ENCODE peak calls at places on chromosomes 1 and 21, in eight cellular contexts. F, P, U, B, E, Z, Y and J are unnamed samples.

GRCh38 chr1:17040135-17040534 is 13.7 kb downstream of the SDHB start:
- DNase-seq in F (no peak), P (no peak), U (no peak), B (no peak), E (no peak), Z (no peak), Y (no peak), J (no peak)

GRCh38 chr1:3922851-3923250 is 22.8 kb upstream of the C1orf174 start:
- DNase-seq in F (peak; percentile 56), P (no peak), U (no peak), B (no peak), E (no peak), Z (no peak), Y (no peak), J (no peak)

GRCh38 chr21:34649400-34649799 is 19.4 kb upstream of the CLIC6 start:
- DNase-seq in F (no peak), P (no peak), U (peak; percentile 4), B (no peak), E (no peak), Z (no peak), Y (no peak), J (no peak)

GRCh38 chr1:21318057-21318713 is 27.9 kb upstream of the ECE1 start:
- DNase-seq in F (no peak), P (no peak), U (no peak), B (no peak), E (no peak), Z (no peak), Y (no peak), J (no peak)

GRCh38 chr1:241848680-241849344 is 808 bp downstream of the EXO1 start:
- DNase-seq in F (no peak), P (no peak), U (no peak), B (no peak), E (no peak), Z (no peak), Y (no peak), J (no peak)

GRCh38 chr1:208178091-208178529 is 66.1 kb downstream of the PLXNA2 start:
- DNase-seq in F (no peak), P (peak; percentile 73), U (no peak), B (no peak), E (no peak), Z (no peak), Y (no peak), J (no peak)

GRCh38 chr1:204513117-204513716 is 3.0 kb upstream of the MDM4 start:
- DNase-seq in F (no peak), P (no peak), U (no peak), B (no peak), E (no peak), Z (no peak), Y (no peak), J (peak; percentile 62)

GRCh38 chr1:223364685-223365382 is 858 bp upstream of the SUSD4 start:
- DNase-seq in F (no peak), P (no peak), U (no peak), B (peak; percentile 30), E (no peak), Z (no peak), Y (peak; percentile 10), J (no peak)

GRCh38 chr1:227469708-227470107 is 93.6 kb upstream of the ZNF678 start:
- DNase-seq in F (no peak), P (no peak), U (no peak), B (no peak), E (no peak), Z (no peak), Y (no peak), J (no peak)

DNA sequence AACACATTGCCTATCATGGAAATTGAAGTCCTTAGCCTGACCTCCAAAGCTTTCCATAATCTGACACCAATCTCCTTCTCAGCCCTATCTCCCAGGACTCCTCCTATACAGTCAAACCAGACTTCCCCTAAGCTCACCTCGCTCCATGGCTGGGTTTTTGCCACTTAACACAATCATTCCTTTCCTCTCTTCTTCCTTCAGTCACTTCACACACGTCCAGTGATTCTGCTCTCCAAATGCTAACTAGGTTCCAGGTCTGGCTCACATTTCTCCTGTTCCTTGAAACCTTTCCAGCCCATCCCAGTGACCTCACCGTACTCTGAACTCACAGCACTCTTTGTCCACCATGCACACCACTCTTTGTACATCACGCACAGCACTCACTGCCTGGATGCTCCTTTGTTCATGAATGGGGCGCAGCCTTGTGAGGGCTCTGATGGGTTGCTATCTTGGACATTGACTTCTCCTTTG is 98.4 kb downstream of the GLUL start:
- DNase-seq in F (no peak), P (no peak), U (no peak), B (no peak), E (no peak), Z (no peak), Y (no peak), J (no peak)
- TF ChIP-seq POLR2A in F (no peak), P (no peak), U (no peak), B (no peak), E (no peak), Z (no peak), Y (no peak), J (no peak)

GRCh38 chr1:33152685-33153432 is 29.0 kb downstream of the TRIM62 start:
- DNase-seq in F (no peak), P (peak; percentile 26), U (no peak), B (peak; percentile 88), E (peak; percentile 70), Z (peak; percentile 90), Y (no peak), J (no peak)
- TF ChIP-seq POLR2A in F (no peak), P (no peak), U (no peak), B (no peak), E (no peak), Z (no peak), Y (no peak), J (no peak)

DNA sequence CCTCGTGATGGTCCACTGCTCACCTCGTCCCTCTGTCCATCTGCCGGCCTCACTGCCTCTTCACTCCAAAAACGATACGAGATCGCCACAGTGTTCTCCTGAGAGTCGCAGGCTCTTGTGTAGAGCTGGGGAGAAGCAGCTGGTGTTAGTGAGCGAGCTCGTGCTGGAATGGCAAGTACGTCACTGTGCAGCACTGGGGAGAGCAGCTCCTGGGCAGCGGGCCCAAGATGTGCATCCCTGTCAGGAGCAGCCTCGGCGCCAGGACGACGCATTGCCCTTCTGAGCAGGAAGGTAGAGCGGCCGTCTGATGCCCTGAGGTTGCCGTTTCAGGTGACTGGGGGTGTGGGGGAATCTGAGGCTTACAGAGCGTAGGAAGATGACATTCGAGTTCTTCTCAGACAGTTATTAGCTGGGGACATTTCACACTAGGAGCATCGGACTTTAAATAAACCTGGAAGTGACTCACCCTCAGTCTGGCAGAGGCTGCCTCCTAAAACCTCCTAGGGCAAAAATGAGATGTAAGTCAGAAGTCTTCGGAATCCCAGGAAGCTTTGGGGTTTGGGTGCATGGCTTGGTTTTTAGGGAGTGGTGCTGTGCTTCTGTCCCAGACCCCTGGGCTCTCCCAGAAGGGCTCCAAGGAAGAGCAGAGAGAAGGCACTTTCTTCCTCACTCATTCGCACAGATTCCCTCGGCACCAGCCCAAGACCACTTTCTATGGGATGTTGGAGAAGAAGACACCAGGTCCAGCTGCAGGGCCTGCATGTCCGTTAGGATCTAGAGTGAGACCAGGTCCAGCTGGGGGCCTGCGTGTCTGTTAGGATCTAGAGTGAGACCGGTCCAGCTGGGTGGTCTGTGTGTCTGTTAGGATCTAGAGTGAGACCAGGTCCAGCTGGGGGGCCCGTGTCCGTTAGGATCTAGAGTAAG is 31.2 kb upstream of the PCBP3 start:
- DNase-seq in F (peak; percentile 61), P (no peak), U (peak; percentile 74), B (no peak), E (no peak), Z (no peak), Y (no peak), J (peak; percentile 50)
- TF ChIP-seq POLR2A in F (no peak), P (no peak), U (no peak), B (no peak), E (no peak), Z (no peak), Y (no peak), J (no peak)

GRCh38 chr1:12009318-12010001 is 9.8 kb upstream of the MIIP start:
- DNase-seq in F (no peak), P (no peak), U (no peak), B (no peak), E (no peak), Z (no peak), Y (no peak), J (no peak)
- TF ChIP-seq POLR2A in F (no peak), P (no peak), U (no peak), B (no peak), E (no peak), Z (no peak), Y (no peak), J (no peak)

GRCh38 chr21:29073222-29074006 is at the start of gene CCT8:
- DNase-seq in F (peak; percentile 98), P (peak; percentile 98), U (peak; percentile 99), B (peak; percentile 99), E (peak; percentile 99), Z (peak; percentile 100), Y (peak; percentile 62), J (peak; percentile 98)
- TF ChIP-seq POLR2A in F (peak; percentile 69), P (peak; percentile 52), U (peak; percentile 31), B (peak; percentile 53), E (peak; percentile 80), Z (no peak), Y (peak; percentile 98), J (peak; percentile 80)

GRCh38 chr1:47232187-47232874 is at the start of gene TAL1:
- DNase-seq in F (no peak), P (no peak), U (peak; percentile 81), B (no peak), E (no peak), Z (no peak), Y (no peak), J (no peak)

GRCh38 chr1:47230692-47231313 is 1.2 kb downstream of the TAL1 start:
- DNase-seq in F (no peak), P (no peak), U (peak; percentile 85), B (no peak), E (no peak), Z (no peak), Y (no peak), J (no peak)

GRCh38 chr1:47229884-47230691 is 1.9 kb downstream of the TAL1 start:
- DNase-seq in F (no peak), P (no peak), U (peak; percentile 14), B (no peak), E (no peak), Z (no peak), Y (no peak), J (no peak)

GRCh38 chr1:47233165-47233564 is 1.1 kb upstream of the TAL1 start:
- DNase-seq in F (no peak), P (no peak), U (peak; percentile 65), B (no peak), E (no peak), Z (no peak), Y (no peak), J (no peak)

DNA sequence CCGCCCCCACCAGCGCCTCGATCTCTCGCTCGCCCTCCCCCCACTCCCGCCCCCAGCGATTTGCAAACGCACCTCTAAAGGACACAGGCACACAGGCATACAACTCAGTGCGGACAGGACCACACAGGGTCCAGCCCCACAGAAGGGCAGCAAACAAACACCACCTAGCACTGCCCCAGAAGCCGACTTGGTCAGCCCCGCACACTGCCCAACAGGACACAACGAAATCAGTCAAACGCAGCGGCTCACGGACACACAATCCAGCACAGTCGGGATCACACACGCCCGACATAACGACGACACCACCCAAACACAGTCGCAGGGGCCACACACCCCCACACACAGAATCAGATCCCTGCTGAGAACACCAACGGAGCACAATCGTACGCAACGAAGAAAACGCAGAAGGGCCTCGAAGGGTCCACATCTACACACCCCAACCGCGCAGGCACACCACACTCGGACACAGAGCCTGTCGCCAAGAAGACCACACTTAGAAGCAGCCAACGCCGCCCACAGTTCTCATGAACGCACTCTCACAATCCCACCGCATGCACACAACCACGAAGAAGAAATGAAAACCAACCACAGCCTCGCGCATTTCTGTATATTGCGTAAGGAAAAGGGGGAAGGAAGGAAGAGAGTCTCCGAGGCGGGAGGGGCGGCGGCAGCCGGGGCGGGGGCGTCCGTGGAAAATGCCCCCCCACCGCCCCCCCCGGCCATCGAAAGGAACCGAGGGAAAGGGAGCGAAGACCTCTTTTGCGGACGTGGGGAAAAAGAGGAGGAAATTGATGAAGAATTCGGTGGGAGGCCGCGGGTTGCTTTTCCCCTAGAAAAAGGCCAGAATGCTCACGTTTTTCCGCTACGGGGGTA is 475 bp downstream of the TAL1 start:
- DNase-seq in F (no peak), P (no peak), U (peak; percentile 85), B (peak; percentile 34), E (no peak), Z (peak; percentile 57), Y (no peak), J (peak; percentile 60)
- TF ChIP-seq POLR2A in F (no peak), P (no peak), U (no peak), B (no peak), E (peak; percentile 31), Z (no peak), Y (no peak), J (no peak)